ENCODE peak calls at places on chromosome 12, in six cellular contexts. One of them, this sample, is unnamed.

GRCh38 chr12:54661048-54661447 is 12.9 kb upstream of the DCD start:
- DNase-seq in AG04450: no peak
- DNase-seq in tibial artery: no peak
- DNase-seq in CD8-positive, alpha-beta T cell: no peak
- DNase-seq in AG09309: no peak
- DNase-seq in neural progenitor cell: no peak
- DNase-seq in this sample: no peak

GRCh38 chr12:3213171-3213570 is 136.0 kb downstream of the TSPAN9 start:
- DNase-seq in AG04450: no peak
- DNase-seq in tibial artery: no peak
- DNase-seq in CD8-positive, alpha-beta T cell: no peak
- DNase-seq in AG09309: no peak
- DNase-seq in neural progenitor cell: peak; percentile 42
- DNase-seq in this sample: no peak

GRCh38 chr12:109147954-109148353 is 31.6 kb downstream of the ACACB start:
- DNase-seq in AG04450: no peak
- DNase-seq in tibial artery: peak; percentile 66
- DNase-seq in CD8-positive, alpha-beta T cell: no peak
- DNase-seq in AG09309: peak; percentile 63
- DNase-seq in neural progenitor cell: no peak
- DNase-seq in this sample: no peak

GRCh38 chr12:21891763-21892217 is 49.4 kb downstream of the ABCC9 start:
- DNase-seq in AG04450: no peak
- DNase-seq in tibial artery: peak; percentile 86
- DNase-seq in CD8-positive, alpha-beta T cell: no peak
- DNase-seq in AG09309: no peak
- DNase-seq in neural progenitor cell: no peak
- DNase-seq in this sample: no peak

GRCh38 chr12:9118161-9118560 is 2.4 kb upstream of the A2M start:
- DNase-seq in AG04450: no peak
- DNase-seq in tibial artery: peak; percentile 72
- DNase-seq in CD8-positive, alpha-beta T cell: no peak
- DNase-seq in AG09309: no peak
- DNase-seq in neural progenitor cell: no peak
- DNase-seq in this sample: no peak

GRCh38 chr12:121719926-121720414 is 7.4 kb downstream of the TMEM120B start:
- DNase-seq in AG04450: peak; percentile 48
- DNase-seq in tibial artery: no peak
- DNase-seq in CD8-positive, alpha-beta T cell: no peak
- DNase-seq in AG09309: peak; percentile 52
- DNase-seq in neural progenitor cell: no peak
- DNase-seq in this sample: peak; percentile 90

GRCh38 chr12:88325828-88326214 is 183.7 kb downstream of the TMTC3 start:
- DNase-seq in AG04450: peak; percentile 20
- DNase-seq in tibial artery: no peak
- DNase-seq in CD8-positive, alpha-beta T cell: no peak
- DNase-seq in AG09309: no peak
- DNase-seq in neural progenitor cell: no peak
- DNase-seq in this sample: no peak

GRCh38 chr12:126487581-126487980 is 1422.3 kb downstream of the AACS start:
- DNase-seq in AG04450: no peak
- DNase-seq in tibial artery: no peak
- DNase-seq in CD8-positive, alpha-beta T cell: no peak
- DNase-seq in AG09309: no peak
- DNase-seq in neural progenitor cell: no peak
- DNase-seq in this sample: no peak

GRCh38 chr12:24754690-24755638 is 193.9 kb downstream of the BCAT1 start:
- DNase-seq in AG04450: peak; percentile 43
- DNase-seq in tibial artery: no peak
- DNase-seq in CD8-positive, alpha-beta T cell: no peak
- DNase-seq in AG09309: peak; percentile 62
- DNase-seq in neural progenitor cell: no peak
- DNase-seq in this sample: peak; percentile 77

GRCh38 chr12:32002848-32003493 is 43.8 kb downstream of the RESF1 start:
- DNase-seq in AG04450: no peak
- DNase-seq in tibial artery: no peak
- DNase-seq in CD8-positive, alpha-beta T cell: no peak
- DNase-seq in AG09309: no peak
- DNase-seq in neural progenitor cell: no peak
- DNase-seq in this sample: no peak

GRCh38 chr12:51678086-51678724 is 87.2 kb downstream of the SCN8A start:
- DNase-seq in AG04450: no peak
- DNase-seq in tibial artery: no peak
- DNase-seq in CD8-positive, alpha-beta T cell: no peak
- DNase-seq in AG09309: no peak
- DNase-seq in neural progenitor cell: peak; percentile 44
- DNase-seq in this sample: peak; percentile 25

GRCh38 chr12:52249511-52250047 is 16.5 kb downstream of the KRT7 start:
- DNase-seq in AG04450: no peak
- DNase-seq in tibial artery: peak; percentile 49
- DNase-seq in CD8-positive, alpha-beta T cell: no peak
- DNase-seq in AG09309: no peak
- DNase-seq in neural progenitor cell: no peak
- DNase-seq in this sample: no peak

GRCh38 chr12:109541412-109541725 is 31.9 kb downstream of the MMAB start:
- DNase-seq in AG04450: no peak
- DNase-seq in tibial artery: no peak
- DNase-seq in CD8-positive, alpha-beta T cell: no peak
- DNase-seq in AG09309: no peak
- DNase-seq in neural progenitor cell: no peak
- DNase-seq in this sample: no peak

GRCh38 chr12:26630546-26631027 is 202.4 kb downstream of the ITPR2 start:
- DNase-seq in AG04450: peak; percentile 49
- DNase-seq in tibial artery: no peak
- DNase-seq in CD8-positive, alpha-beta T cell: no peak
- DNase-seq in AG09309: peak; percentile 55
- DNase-seq in neural progenitor cell: no peak
- DNase-seq in this sample: peak; percentile 95

GRCh38 chr12:57368349-57369095 is 62.3 kb downstream of the R3HDM2 start:
- DNase-seq in AG04450: no peak
- DNase-seq in tibial artery: no peak
- DNase-seq in CD8-positive, alpha-beta T cell: no peak
- DNase-seq in AG09309: no peak
- DNase-seq in neural progenitor cell: no peak
- DNase-seq in this sample: no peak

GRCh38 chr12:42235426-42235825 is 2.6 kb downstream of the YAF2 start:
- DNase-seq in AG04450: no peak
- DNase-seq in tibial artery: no peak
- DNase-seq in CD8-positive, alpha-beta T cell: no peak
- DNase-seq in AG09309: no peak
- DNase-seq in neural progenitor cell: no peak
- DNase-seq in this sample: no peak

GRCh38 chr12:88325076-88325827 is 183.1 kb downstream of the TMTC3 start:
- DNase-seq in AG04450: peak; percentile 83
- DNase-seq in tibial artery: no peak
- DNase-seq in CD8-positive, alpha-beta T cell: no peak
- DNase-seq in AG09309: peak; percentile 92
- DNase-seq in neural progenitor cell: no peak
- DNase-seq in this sample: peak; percentile 88

GRCh38 chr12:21906919-21907642 is 34.1 kb downstream of the ABCC9 start:
- DNase-seq in AG04450: no peak
- DNase-seq in tibial artery: no peak
- DNase-seq in CD8-positive, alpha-beta T cell: no peak
- DNase-seq in AG09309: peak; percentile 50
- DNase-seq in neural progenitor cell: no peak
- DNase-seq in this sample: no peak

DNA sequence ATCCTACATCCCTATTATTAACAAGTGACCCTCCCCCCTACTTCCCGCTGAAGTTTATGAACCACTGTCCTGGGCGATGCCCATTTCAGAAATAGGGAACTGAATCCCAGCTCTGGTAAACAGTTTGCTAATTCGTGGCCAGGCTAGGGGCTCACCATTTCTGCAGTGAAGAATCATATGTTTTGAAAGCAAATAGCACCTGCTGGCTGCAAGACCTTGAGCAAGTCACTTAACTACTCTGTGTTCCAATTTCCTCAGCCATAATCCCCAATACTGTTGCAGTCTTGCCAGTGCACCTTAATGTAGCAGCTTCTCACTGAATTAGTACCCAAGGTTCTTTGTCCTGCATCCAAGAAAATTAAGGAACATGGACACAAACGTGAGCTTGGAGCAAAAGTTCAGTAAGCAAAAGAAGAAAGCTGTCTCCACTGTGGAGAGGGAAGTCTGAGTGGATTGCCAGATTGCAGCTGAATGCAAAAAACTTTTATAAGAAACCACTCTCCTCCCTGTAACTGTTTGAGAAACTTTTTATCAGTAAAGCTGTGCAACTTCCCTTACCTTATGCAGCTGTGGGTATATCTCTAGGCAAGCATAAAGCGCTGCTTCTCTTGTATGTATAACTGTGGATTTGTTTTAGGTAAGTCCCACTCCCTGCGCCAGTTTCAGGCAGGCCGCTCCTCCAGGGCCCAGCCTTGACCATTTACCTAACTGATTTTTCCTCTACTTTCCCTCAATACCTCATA is 824 bp downstream of the OAS1 start:
- DNase-seq in AG04450: no peak
- DNase-seq in tibial artery: no peak
- DNase-seq in CD8-positive, alpha-beta T cell: no peak
- DNase-seq in AG09309: no peak
- DNase-seq in neural progenitor cell: no peak
- DNase-seq in this sample: no peak
- H3K4me3 ChIP-seq in AG04450: no peak overlapping the region
- H3K4me3 ChIP-seq in tibial artery: peak overlapping the region; percentile 38
- H3K4me3 ChIP-seq in CD8-positive, alpha-beta T cell: peak overlapping the region; percentile 72
- H3K4me3 ChIP-seq in AG09309: no peak overlapping the region
- H3K4me3 ChIP-seq in neural progenitor cell: no peak overlapping the region
- H3K4me3 ChIP-seq in this sample: no peak overlapping the region

GRCh38 chr12:105417732-105418131 is 87.2 kb downstream of the C12orf75 start:
- DNase-seq in AG04450: no peak
- DNase-seq in tibial artery: no peak
- DNase-seq in CD8-positive, alpha-beta T cell: no peak
- DNase-seq in AG09309: no peak
- DNase-seq in neural progenitor cell: no peak
- DNase-seq in this sample: no peak

GRCh38 chr12:105409881-105410471 is 79.5 kb downstream of the C12orf75 start:
- DNase-seq in AG04450: no peak
- DNase-seq in tibial artery: peak; percentile 81
- DNase-seq in CD8-positive, alpha-beta T cell: peak; percentile 53
- DNase-seq in AG09309: no peak
- DNase-seq in neural progenitor cell: no peak
- DNase-seq in this sample: no peak

GRCh38 chr12:105418232-105418631 is 87.7 kb downstream of the C12orf75 start:
- DNase-seq in AG04450: peak; percentile 70
- DNase-seq in tibial artery: no peak
- DNase-seq in CD8-positive, alpha-beta T cell: no peak
- DNase-seq in AG09309: peak; percentile 91
- DNase-seq in neural progenitor cell: no peak
- DNase-seq in this sample: peak; percentile 93

GRCh38 chr12:105418821-105419291 is 88.4 kb downstream of the C12orf75 start:
- DNase-seq in AG04450: no peak
- DNase-seq in tibial artery: no peak
- DNase-seq in CD8-positive, alpha-beta T cell: no peak
- DNase-seq in AG09309: peak; percentile 52
- DNase-seq in neural progenitor cell: no peak
- DNase-seq in this sample: no peak

GRCh38 chr12:105414088-105414487 is 83.6 kb downstream of the C12orf75 start:
- DNase-seq in AG04450: no peak
- DNase-seq in tibial artery: no peak
- DNase-seq in CD8-positive, alpha-beta T cell: no peak
- DNase-seq in AG09309: no peak
- DNase-seq in neural progenitor cell: no peak
- DNase-seq in this sample: no peak
- TF ChIP-seq CTCF in AG04450: no peak
- TF ChIP-seq CTCF in tibial artery: no peak
- TF ChIP-seq CTCF in CD8-positive, alpha-beta T cell: no peak
- TF ChIP-seq CTCF in AG09309: no peak
- TF ChIP-seq CTCF in neural progenitor cell: no peak
- TF ChIP-seq CTCF in this sample: no peak

DNA sequence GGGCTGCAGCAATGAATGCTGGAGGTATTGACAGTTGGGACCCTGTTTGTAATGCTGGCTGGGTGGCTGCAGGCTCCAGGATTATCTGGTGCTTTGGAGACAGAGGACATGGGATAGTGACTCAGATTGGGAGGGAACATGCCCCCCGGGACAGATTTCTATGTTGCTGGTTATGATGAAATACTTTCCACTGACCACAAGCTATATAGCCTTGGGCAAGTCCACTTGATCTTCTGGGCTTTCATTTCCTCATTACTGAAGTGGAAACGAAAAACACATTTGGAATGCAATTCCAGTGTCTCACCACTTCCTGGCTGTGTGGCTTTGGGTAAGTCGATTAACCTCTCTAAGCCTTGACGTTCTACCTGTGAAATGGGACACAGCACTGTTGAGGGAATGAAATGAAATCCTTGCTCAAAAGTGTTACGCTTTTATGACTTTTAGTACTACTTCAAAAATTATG is 6.3 kb upstream of the TPCN1 start:
- DNase-seq in AG04450: peak; percentile 81
- DNase-seq in tibial artery: peak; percentile 91
- DNase-seq in CD8-positive, alpha-beta T cell: no peak
- DNase-seq in AG09309: peak; percentile 98
- DNase-seq in neural progenitor cell: no peak
- DNase-seq in this sample: peak; percentile 99
- H3K4me3 ChIP-seq in AG04450: no peak overlapping the region
- H3K4me3 ChIP-seq in tibial artery: no peak overlapping the region
- H3K4me3 ChIP-seq in CD8-positive, alpha-beta T cell: no peak overlapping the region
- H3K4me3 ChIP-seq in AG09309: no peak overlapping the region
- H3K4me3 ChIP-seq in neural progenitor cell: no peak overlapping the region
- H3K4me3 ChIP-seq in this sample: no peak overlapping the region

DNA sequence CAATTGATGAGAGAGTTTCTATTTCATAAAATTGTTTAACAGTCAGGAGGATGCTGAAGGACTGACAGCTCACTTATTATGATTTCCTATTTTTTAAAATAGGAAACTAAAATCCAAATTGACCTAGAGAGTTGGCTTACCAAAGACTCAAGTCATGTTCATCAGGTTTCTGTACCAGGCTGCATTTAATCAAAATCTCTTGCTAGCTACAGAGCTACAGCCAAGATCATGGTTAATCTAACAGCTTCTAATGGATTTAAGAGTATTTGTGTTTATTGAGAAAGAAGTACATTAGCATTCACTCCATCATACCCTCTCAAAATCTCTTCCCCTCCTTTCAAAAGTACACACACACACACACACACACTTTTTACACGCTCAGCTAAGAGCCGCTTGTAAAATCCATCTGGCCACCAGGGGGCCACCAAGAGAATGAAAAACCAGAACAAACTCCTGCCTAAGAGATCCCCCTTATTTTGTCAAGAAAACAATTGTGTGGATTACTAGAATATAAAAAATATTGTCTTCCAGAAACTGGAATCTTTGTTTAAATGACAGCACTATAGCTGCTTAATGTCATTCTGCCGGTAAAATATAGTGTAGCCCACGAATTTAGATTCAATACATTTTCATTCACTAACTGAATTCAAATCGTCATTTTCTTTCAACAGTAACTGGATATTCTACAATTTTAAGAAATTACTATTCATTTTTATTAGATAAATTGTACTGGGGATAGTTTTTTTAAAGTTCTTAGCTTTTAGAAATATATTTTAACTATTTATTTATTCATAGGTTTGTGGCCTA is 334.0 kb downstream of the BTG1 start:
- DNase-seq in AG04450: peak; percentile 21
- DNase-seq in tibial artery: peak; percentile 80
- DNase-seq in CD8-positive, alpha-beta T cell: peak; percentile 87
- DNase-seq in AG09309: no peak
- DNase-seq in neural progenitor cell: peak; percentile 66
- DNase-seq in this sample: no peak
- TF ChIP-seq CTCF in AG04450: peak; percentile 88
- TF ChIP-seq CTCF in tibial artery: peak; percentile 81
- TF ChIP-seq CTCF in CD8-positive, alpha-beta T cell: peak; percentile 84
- TF ChIP-seq CTCF in AG09309: peak; percentile 78
- TF ChIP-seq CTCF in neural progenitor cell: peak; percentile 97
- TF ChIP-seq CTCF in this sample: peak; percentile 81

GRCh38 chr12:93176166-93176565 is 201.6 kb upstream of the NUDT4 start:
- DNase-seq in AG04450: no peak
- DNase-seq in tibial artery: no peak
- DNase-seq in CD8-positive, alpha-beta T cell: no peak
- DNase-seq in AG09309: no peak
- DNase-seq in neural progenitor cell: no peak
- DNase-seq in this sample: no peak
- H3K4me3 ChIP-seq in AG04450: no peak overlapping the region
- H3K4me3 ChIP-seq in tibial artery: no peak overlapping the region
- H3K4me3 ChIP-seq in CD8-positive, alpha-beta T cell: no peak overlapping the region
- H3K4me3 ChIP-seq in AG09309: no peak overlapping the region
- H3K4me3 ChIP-seq in neural progenitor cell: no peak overlapping the region
- H3K4me3 ChIP-seq in this sample: no peak overlapping the region